ENCODE peak calls at places on chromosome 12, in nine cellular contexts. P is RWPE1, U is type B pancreatic cell, N is PC-3, M is psoas muscle, X is Calu3, A is fibroblast of mammary gland, S is astrocyte of the cerebellum, Y is body of pancreas. R is an unnamed sample.

GRCh38 chr12:64147011-64147671 is 75.0 kb downstream of the KICS2 start:
- DNase-seq in P (no peak), U (no peak), N (no peak), M (no peak), X (no peak), A (no peak), S (no peak), Y (no peak), R (no peak)

GRCh38 chr12:46492471-46493351 is 120.1 kb upstream of the SLC38A2 start:
- DNase-seq in P (peak; percentile 70), U (no peak), N (peak; percentile 89), M (no peak), X (peak; percentile 45), A (peak; percentile 94), S (peak; percentile 59), Y (peak; percentile 26), R (no peak)

GRCh38 chr12:62915130-62915529 is 19.8 kb downstream of the PPM1H start:
- DNase-seq in P (no peak), U (no peak), N (no peak), M (no peak), X (no peak), A (no peak), S (no peak), Y (no peak), R (no peak)

GRCh38 chr12:109894939-109895338 is 5.1 kb upstream of the TCHP start:
- DNase-seq in P (no peak), U (no peak), N (no peak), M (no peak), X (no peak), A (no peak), S (no peak), Y (no peak), R (no peak)

GRCh38 chr12:68222336-68222735 is 3.3 kb downstream of the IL26 start:
- DNase-seq in P (peak; percentile 5), U (no peak), N (peak; percentile 50), M (no peak), X (no peak), A (peak; percentile 53), S (no peak), Y (no peak), R (no peak)

GRCh38 chr12:52314511-52314910 is 6.7 kb downstream of the KRT83 start:
- DNase-seq in P (no peak), U (no peak), N (no peak), M (no peak), X (no peak), A (no peak), S (no peak), Y (no peak), R (no peak)

GRCh38 chr12:51118706-51119105 is 35.3 kb upstream of the CSRNP2 start:
- DNase-seq in P (peak; percentile 94), U (no peak), N (peak; percentile 87), M (no peak), X (no peak), A (peak; percentile 49), S (peak; percentile 89), Y (no peak), R (no peak)

GRCh38 chr12:113261847-113262470 is 40.7 kb downstream of the TPCN1 start:
- DNase-seq in P (no peak), U (no peak), N (no peak), M (no peak), X (no peak), A (no peak), S (no peak), Y (no peak), R (no peak)

GRCh38 chr12:41904041-41904440 is 240.6 kb downstream of the GXYLT1 start:
- DNase-seq in P (no peak), U (no peak), N (no peak), M (no peak), X (no peak), A (no peak), S (no peak), Y (no peak), R (no peak)

GRCh38 chr12:122834229-122834920 is 882 bp upstream of the HIP1R start:
- DNase-seq in P (peak; percentile 58), U (no peak), N (peak; percentile 74), M (no peak), X (peak; percentile 68), A (peak; percentile 58), S (no peak), Y (peak; percentile 48), R (no peak)

GRCh38 chr12:78198896-78199295 is 368.2 kb downstream of the NAV3 start:
- DNase-seq in P (no peak), U (no peak), N (no peak), M (no peak), X (no peak), A (no peak), S (no peak), Y (no peak), R (no peak)

GRCh38 chr12:113109872-113110623 is 25.5 kb downstream of the RASAL1 start:
- DNase-seq in P (no peak), U (no peak), N (no peak), M (no peak), X (no peak), A (no peak), S (no peak), Y (no peak), R (no peak)

GRCh38 chr12:95742586-95742985 is 48.0 kb downstream of the NTN4 start:
- DNase-seq in P (no peak), U (no peak), N (no peak), M (no peak), X (peak; percentile 34), A (no peak), S (no peak), Y (no peak), R (no peak)

GRCh38 chr12:30201301-30202160 is 417.8 kb upstream of the TMTC1 start:
- DNase-seq in P (no peak), U (no peak), N (no peak), M (no peak), X (no peak), A (no peak), S (no peak), Y (no peak), R (no peak)

GRCh38 chr12:48021485-48022179 is 17.4 kb upstream of the COL2A1 start:
- DNase-seq in P (peak; percentile 60), U (no peak), N (peak; percentile 98), M (no peak), X (no peak), A (no peak), S (no peak), Y (no peak), R (no peak)

GRCh38 chr12:131192951-131193350 is 239.2 kb downstream of the ADGRD1 start:
- DNase-seq in P (no peak), U (no peak), N (no peak), M (no peak), X (no peak), A (no peak), S (no peak), Y (no peak), R (no peak)

GRCh38 chr12:13342971-13343370 is 146.4 kb downstream of the EMP1 start:
- DNase-seq in P (no peak), U (no peak), N (no peak), M (no peak), X (no peak), A (peak; percentile 97), S (peak; percentile 5), Y (no peak), R (no peak)

GRCh38 chr12:112087851-112088250 is 20.7 kb downstream of the NAA25 start:
- DNase-seq in P (no peak), U (no peak), N (no peak), M (no peak), X (no peak), A (no peak), S (no peak), Y (no peak), R (no peak)

GRCh38 chr12:112091563-112091962 is 17.0 kb downstream of the NAA25 start:
- DNase-seq in P (no peak), U (no peak), N (no peak), M (no peak), X (no peak), A (no peak), S (no peak), Y (no peak), R (no peak)

DNA sequence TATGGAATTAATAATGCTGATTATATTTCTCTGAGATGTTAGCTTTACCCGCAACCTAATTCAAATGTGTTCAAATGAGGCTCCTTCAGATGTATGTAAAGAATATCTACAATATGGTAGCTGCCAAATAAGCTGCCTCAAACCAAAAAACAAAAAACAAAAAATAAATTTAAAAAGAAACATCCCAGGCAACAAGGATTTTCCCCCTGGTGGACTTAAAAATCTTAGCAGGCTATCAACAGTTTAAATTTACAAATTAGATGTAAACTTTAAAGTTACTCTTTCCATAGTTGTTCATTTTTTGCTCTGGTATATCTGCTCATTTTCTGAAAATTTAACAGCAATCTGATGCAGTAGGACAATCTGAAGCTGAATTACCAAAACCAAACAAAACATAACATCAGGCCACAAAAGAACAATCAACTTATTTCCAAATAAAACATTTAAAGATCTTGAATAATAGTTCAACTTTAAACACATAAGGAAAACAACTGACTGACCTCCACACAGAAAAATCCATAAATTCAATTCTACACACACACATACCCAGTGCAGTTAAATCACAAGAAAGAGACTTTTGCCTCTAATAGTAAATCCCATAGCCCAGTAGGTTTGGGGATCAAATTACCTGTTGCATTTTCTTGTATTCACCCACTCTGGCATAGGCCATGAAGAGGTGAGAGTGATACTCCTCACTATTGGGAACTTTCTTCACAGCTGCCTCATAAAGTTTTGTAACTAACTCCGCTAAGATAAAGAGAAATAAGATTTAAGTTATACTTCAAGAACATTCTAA is 21.3 kb downstream of the NAA25 start:
- DNase-seq in P (no peak), U (no peak), N (no peak), M (no peak), X (no peak), A (no peak), S (no peak), Y (no peak), R (no peak)
- TF ChIP-seq CTCF in P (no peak), U (peak; percentile 57), N (peak; percentile 57), M (no peak), X (no peak), A (peak; percentile 20), S (no peak), Y (no peak), R (no peak)

GRCh38 chr12:4282892-4283511 is 9.4 kb downstream of the CCND2 start:
- DNase-seq in P (no peak), U (no peak), N (no peak), M (no peak), X (no peak), A (no peak), S (no peak), Y (no peak), R (no peak)
- TF ChIP-seq CTCF in P (no peak), U (peak; percentile 23), N (no peak), M (no peak), X (no peak), A (no peak), S (no peak), Y (no peak), R (no peak)

DNA sequence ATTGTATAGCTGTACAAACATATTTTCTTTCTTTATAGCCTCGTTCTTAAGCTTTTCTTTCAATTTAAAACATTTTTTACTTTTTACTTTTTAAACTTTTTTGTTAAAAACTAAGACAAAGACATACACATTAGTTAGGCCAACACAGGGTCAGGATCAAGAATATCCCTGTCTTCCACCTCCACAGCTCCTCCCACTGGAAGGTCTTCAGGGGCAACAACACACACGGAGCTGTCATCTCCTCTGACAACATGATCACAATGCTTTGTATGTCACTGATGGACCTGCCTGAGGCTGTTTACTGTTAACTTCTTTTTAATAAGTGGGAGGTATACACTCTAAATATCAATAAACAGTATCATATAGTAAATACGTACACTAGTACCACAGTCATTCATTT is 191.3 kb downstream of the SYT10 start:
- DNase-seq in P (no peak), U (no peak), N (peak; percentile 2), M (no peak), X (no peak), A (no peak), S (no peak), Y (no peak), R (no peak)
- TF ChIP-seq CTCF in P (no peak), U (no peak), N (no peak), M (no peak), X (no peak), A (no peak), S (no peak), Y (no peak), R (no peak)

GRCh38 chr12:60501124-60501729 is 905.4 kb downstream of the SLC16A7 start:
- DNase-seq in P (no peak), U (no peak), N (peak; percentile 42), M (no peak), X (peak; percentile 10), A (peak; percentile 10), S (peak; percentile 89), Y (no peak), R (no peak)
- TF ChIP-seq CTCF in P (no peak), U (no peak), N (peak; percentile 50), M (no peak), X (no peak), A (no peak), S (no peak), Y (no peak), R (peak; percentile 6)

R was measured in AG09319.